ENCODE peak calls at places on chromosomes 16 and 17, in six cellular contexts. One of them, this sample, is unnamed.

GRCh38 chr17:8742828-8743227 is 1.8 kb downstream of the CCDC42 start:
- DNase-seq in AG09319: no peak
- DNase-seq in endothelial cell of umbilical vein: no peak
- DNase-seq in AG09309: no peak
- DNase-seq in stomach: no peak
- DNase-seq in H1: no peak
- DNase-seq in this sample: no peak

GRCh38 chr16:11312718-11313492 is 31.8 kb upstream of the PRM1 start:
- DNase-seq in AG09319: peak
- DNase-seq in endothelial cell of umbilical vein: no peak
- DNase-seq in AG09309: peak
- DNase-seq in stomach: peak
- DNase-seq in H1: no peak
- DNase-seq in this sample: no peak

GRCh38 chr17:64455993-64456885 is 7.3 kb downstream of the MILR1 start:
- DNase-seq in AG09319: no peak
- DNase-seq in endothelial cell of umbilical vein: no peak
- DNase-seq in AG09309: no peak
- DNase-seq in stomach: no peak
- DNase-seq in H1: no peak
- DNase-seq in this sample: no peak

GRCh38 chr17:60863892-60864673 is 186.4 kb downstream of the BCAS3 start:
- DNase-seq in AG09319: no peak
- DNase-seq in endothelial cell of umbilical vein: no peak
- DNase-seq in AG09309: no peak
- DNase-seq in stomach: no peak
- DNase-seq in H1: no peak
- DNase-seq in this sample: no peak

GRCh38 chr17:40351185-40352043 is 13.1 kb downstream of the GJD3 start:
- DNase-seq in AG09319: no peak
- DNase-seq in endothelial cell of umbilical vein: no peak
- DNase-seq in AG09309: no peak
- DNase-seq in stomach: no peak
- DNase-seq in H1: no peak
- DNase-seq in this sample: no peak

GRCh38 chr16:2919511-2920255 is 8.0 kb downstream of the FLYWCH1 start:
- DNase-seq in AG09319: no peak
- DNase-seq in endothelial cell of umbilical vein: peak
- DNase-seq in AG09309: peak
- DNase-seq in stomach: peak
- DNase-seq in H1: no peak
- DNase-seq in this sample: peak

GRCh38 chr16:4888428-4889135 is 41.3 kb downstream of the UBN1 start:
- DNase-seq in AG09319: no peak
- DNase-seq in endothelial cell of umbilical vein: no peak
- DNase-seq in AG09309: no peak
- DNase-seq in stomach: no peak
- DNase-seq in H1: no peak
- DNase-seq in this sample: no peak

GRCh38 chr17:82215095-82215971 is 2.7 kb upstream of the CCDC57 start:
- DNase-seq in AG09319: no peak
- DNase-seq in endothelial cell of umbilical vein: no peak
- DNase-seq in AG09309: no peak
- DNase-seq in stomach: no peak
- DNase-seq in H1: no peak
- DNase-seq in this sample: no peak

GRCh38 chr17:32160526-32160925 is 18.2 kb downstream of the RHOT1 start:
- DNase-seq in AG09319: no peak
- DNase-seq in endothelial cell of umbilical vein: no peak
- DNase-seq in AG09309: no peak
- DNase-seq in stomach: no peak
- DNase-seq in H1: no peak
- DNase-seq in this sample: no peak

GRCh38 chr17:37713028-37713431 is 31.8 kb downstream of the HNF1B start:
- DNase-seq in AG09319: no peak
- DNase-seq in endothelial cell of umbilical vein: no peak
- DNase-seq in AG09309: no peak
- DNase-seq in stomach: peak
- DNase-seq in H1: no peak
- DNase-seq in this sample: no peak

GRCh38 chr17:73988110-73988509 is 215.4 kb upstream of the RPL38 start:
- DNase-seq in AG09319: no peak
- DNase-seq in endothelial cell of umbilical vein: no peak
- DNase-seq in AG09309: no peak
- DNase-seq in stomach: no peak
- DNase-seq in H1: no peak
- DNase-seq in this sample: no peak

GRCh38 chr16:71734511-71734910 is 10.0 kb upstream of the PHLPP2 start:
- DNase-seq in AG09319: no peak
- DNase-seq in endothelial cell of umbilical vein: no peak
- DNase-seq in AG09309: no peak
- DNase-seq in stomach: no peak
- DNase-seq in H1: no peak
- DNase-seq in this sample: no peak

GRCh38 chr16:67546761-67547422 is 15.4 kb upstream of the CTCF start:
- DNase-seq in AG09319: no peak
- DNase-seq in endothelial cell of umbilical vein: peak
- DNase-seq in AG09309: no peak
- DNase-seq in stomach: peak
- DNase-seq in H1: peak
- DNase-seq in this sample: peak

GRCh38 chr16:30559690-30560089 is 1.5 kb upstream of the ZNF764 start:
- DNase-seq in AG09319: no peak
- DNase-seq in endothelial cell of umbilical vein: no peak
- DNase-seq in AG09309: no peak
- DNase-seq in stomach: no peak
- DNase-seq in H1: no peak
- DNase-seq in this sample: no peak

GRCh38 chr16:30555848-30556473 is 2.2 kb downstream of the ZNF764 start:
- DNase-seq in AG09319: no peak
- DNase-seq in endothelial cell of umbilical vein: no peak
- DNase-seq in AG09309: no peak
- DNase-seq in stomach: no peak
- DNase-seq in H1: no peak
- DNase-seq in this sample: no peak

GRCh38 chr16:30558789-30559377 is 709 bp upstream of the ZNF764 start:
- DNase-seq in AG09319: no peak
- DNase-seq in endothelial cell of umbilical vein: no peak
- DNase-seq in AG09309: no peak
- DNase-seq in stomach: no peak
- DNase-seq in H1: no peak
- DNase-seq in this sample: no peak

GRCh38 chr16:30557397-30557949 is 701 bp downstream of the ZNF764 start:
- DNase-seq in AG09319: no peak
- DNase-seq in endothelial cell of umbilical vein: no peak
- DNase-seq in AG09309: no peak
- DNase-seq in stomach: no peak
- DNase-seq in H1: no peak
- DNase-seq in this sample: no peak

DNA sequence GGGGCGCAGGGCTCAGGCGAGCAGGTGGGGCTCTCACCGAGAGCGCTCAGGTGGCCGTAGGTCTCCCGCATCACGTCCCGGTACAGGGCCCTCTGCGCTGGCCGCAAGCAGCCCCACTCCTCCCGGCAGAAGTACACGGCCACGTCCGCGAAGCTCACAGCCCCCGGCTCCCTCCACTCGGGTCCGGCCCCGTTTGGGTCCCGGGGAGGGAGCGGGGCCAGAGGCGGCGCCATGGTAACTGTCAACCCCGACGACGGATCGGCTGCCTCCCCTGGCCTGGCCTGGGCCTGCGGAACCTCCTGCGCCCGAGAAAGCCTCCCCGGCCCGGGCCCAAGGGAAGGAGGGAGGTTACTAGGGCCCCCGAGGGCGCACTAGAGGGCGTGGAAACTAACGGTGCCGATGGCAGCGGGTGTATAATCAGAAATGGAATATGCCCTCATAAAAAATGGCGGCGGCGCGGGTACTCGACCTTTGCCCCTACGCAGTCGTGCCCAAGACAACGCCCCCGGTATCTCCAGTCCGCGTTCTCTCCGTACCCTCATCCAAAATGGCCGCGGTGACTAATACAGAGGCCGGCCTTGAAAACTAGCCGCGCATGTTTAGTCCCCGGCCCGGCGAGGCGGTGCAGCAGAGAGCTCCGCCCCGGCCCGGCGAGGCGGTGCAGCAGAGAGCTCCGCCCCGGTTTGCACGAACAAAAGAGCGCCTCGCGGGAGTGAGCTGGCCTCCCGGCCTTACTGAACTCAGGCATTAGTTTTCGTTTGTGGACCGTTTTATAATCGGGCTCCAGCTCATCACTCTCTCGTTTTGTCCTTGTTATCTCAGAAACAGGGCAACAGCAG is at the start of gene ZNF764:
- DNase-seq in AG09319: peak
- DNase-seq in endothelial cell of umbilical vein: peak
- DNase-seq in AG09309: peak
- DNase-seq in stomach: peak
- DNase-seq in H1: peak
- DNase-seq in this sample: peak
- TF ChIP-seq CTCF in AG09319: no peak
- TF ChIP-seq CTCF in endothelial cell of umbilical vein: no peak
- TF ChIP-seq CTCF in AG09309: no peak
- TF ChIP-seq CTCF in stomach: no peak
- TF ChIP-seq CTCF in H1: no peak
- TF ChIP-seq CTCF in this sample: no peak

GRCh38 chr16:85307552-85308364 is 195.5 kb upstream of the CIBAR2 start:
- DNase-seq in AG09319: no peak
- DNase-seq in endothelial cell of umbilical vein: no peak
- DNase-seq in AG09309: no peak
- DNase-seq in stomach: no peak
- DNase-seq in H1: no peak
- DNase-seq in this sample: no peak
- TF ChIP-seq CTCF in AG09319: no peak
- TF ChIP-seq CTCF in endothelial cell of umbilical vein: no peak
- TF ChIP-seq CTCF in AG09309: no peak
- TF ChIP-seq CTCF in stomach: no peak
- TF ChIP-seq CTCF in H1: no peak
- TF ChIP-seq CTCF in this sample: no peak

GRCh38 chr17:38864636-38865398 is 5.0 kb upstream of the LASP1 start:
- DNase-seq in AG09319: no peak
- DNase-seq in endothelial cell of umbilical vein: peak
- DNase-seq in AG09309: no peak
- DNase-seq in stomach: no peak
- DNase-seq in H1: no peak
- DNase-seq in this sample: no peak
- TF ChIP-seq CTCF in AG09319: peak
- TF ChIP-seq CTCF in endothelial cell of umbilical vein: peak
- TF ChIP-seq CTCF in AG09309: peak
- TF ChIP-seq CTCF in stomach: no peak
- TF ChIP-seq CTCF in H1: peak
- TF ChIP-seq CTCF in this sample: no peak

GRCh38 chr16:73565263-73565662 is 517.3 kb upstream of the ZFHX3 start:
- DNase-seq in AG09319: no peak
- DNase-seq in endothelial cell of umbilical vein: no peak
- DNase-seq in AG09309: peak
- DNase-seq in stomach: no peak
- DNase-seq in H1: no peak
- DNase-seq in this sample: no peak
- TF ChIP-seq CTCF in AG09319: no peak
- TF ChIP-seq CTCF in endothelial cell of umbilical vein: no peak
- TF ChIP-seq CTCF in AG09309: peak
- TF ChIP-seq CTCF in stomach: no peak
- TF ChIP-seq CTCF in H1: peak
- TF ChIP-seq CTCF in this sample: no peak

DNA sequence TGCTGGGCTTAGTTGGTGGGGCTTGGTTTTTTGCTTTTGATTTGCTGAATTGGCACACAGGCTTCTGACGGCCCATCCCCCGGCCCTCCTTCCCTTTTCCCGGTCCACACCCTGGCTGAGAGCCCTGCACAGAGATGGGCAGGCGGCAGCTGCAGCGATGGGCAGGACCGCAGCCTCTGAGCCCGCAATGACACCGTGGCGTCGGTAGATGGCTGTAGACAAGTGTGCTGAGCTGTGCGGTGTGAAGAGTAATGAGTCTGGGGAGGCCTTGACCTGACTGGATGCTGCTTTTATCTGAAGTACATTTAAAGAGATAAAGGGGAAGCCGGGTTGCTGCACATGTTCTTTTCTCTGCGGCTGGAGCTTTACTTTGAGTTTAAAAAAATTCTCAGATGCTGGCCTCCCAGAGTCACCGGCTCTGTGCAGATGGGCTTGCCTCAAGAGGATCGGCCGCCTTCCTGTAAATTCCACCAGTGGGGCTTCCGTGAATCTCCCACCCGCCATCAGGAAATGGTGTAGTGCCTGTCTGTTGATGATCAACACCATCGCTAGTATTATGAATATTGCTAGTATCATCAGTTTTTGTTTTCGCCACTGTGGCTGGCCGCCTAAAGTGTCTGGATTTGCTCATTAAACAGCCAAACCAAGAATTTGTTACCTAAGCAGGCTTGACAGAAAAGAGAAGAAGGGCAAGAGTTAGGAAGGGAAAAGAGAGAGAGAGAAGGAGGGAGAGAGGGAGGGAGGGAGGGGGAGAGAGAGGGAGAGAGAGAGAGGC is 245.6 kb upstream of the RBFOX1 start:
- DNase-seq in AG09319: no peak
- DNase-seq in endothelial cell of umbilical vein: no peak
- DNase-seq in AG09309: no peak
- DNase-seq in stomach: no peak
- DNase-seq in H1: peak
- DNase-seq in this sample: no peak
- TF ChIP-seq CTCF in AG09319: no peak
- TF ChIP-seq CTCF in endothelial cell of umbilical vein: no peak
- TF ChIP-seq CTCF in AG09309: no peak
- TF ChIP-seq CTCF in stomach: no peak
- TF ChIP-seq CTCF in H1: peak
- TF ChIP-seq CTCF in this sample: no peak

GRCh38 chr17:42857389-42857788 is 6.4 kb downstream of the AOC3 start:
- DNase-seq in AG09319: no peak
- DNase-seq in endothelial cell of umbilical vein: no peak
- DNase-seq in AG09309: no peak
- DNase-seq in stomach: no peak
- DNase-seq in H1: no peak
- DNase-seq in this sample: no peak
- TF ChIP-seq CTCF in AG09319: no peak
- TF ChIP-seq CTCF in endothelial cell of umbilical vein: no peak
- TF ChIP-seq CTCF in AG09309: no peak
- TF ChIP-seq CTCF in stomach: no peak
- TF ChIP-seq CTCF in H1: no peak
- TF ChIP-seq CTCF in this sample: no peak

GRCh38 chr17:79837888-79838540 is 1.2 kb downstream of the CBX4 start:
- DNase-seq in AG09319: no peak
- DNase-seq in endothelial cell of umbilical vein: no peak
- DNase-seq in AG09309: no peak
- DNase-seq in stomach: no peak
- DNase-seq in H1: no peak
- DNase-seq in this sample: peak

GRCh38 chr17:79838541-79839274 is 532 bp downstream of the CBX4 start:
- DNase-seq in AG09319: no peak
- DNase-seq in endothelial cell of umbilical vein: peak
- DNase-seq in AG09309: no peak
- DNase-seq in stomach: peak
- DNase-seq in H1: no peak
- DNase-seq in this sample: peak

GRCh38 chr17:79835953-79836951 is 3.0 kb downstream of the CBX4 start:
- DNase-seq in AG09319: no peak
- DNase-seq in endothelial cell of umbilical vein: no peak
- DNase-seq in AG09309: no peak
- DNase-seq in stomach: peak
- DNase-seq in H1: peak
- DNase-seq in this sample: no peak

GRCh38 chr17:79835470-79835899 is 3.8 kb downstream of the CBX4 start:
- DNase-seq in AG09319: no peak
- DNase-seq in endothelial cell of umbilical vein: no peak
- DNase-seq in AG09309: no peak
- DNase-seq in stomach: no peak
- DNase-seq in H1: no peak
- DNase-seq in this sample: no peak

GRCh38 chr17:79836952-79837887 is 2.0 kb downstream of the CBX4 start:
- DNase-seq in AG09319: no peak
- DNase-seq in endothelial cell of umbilical vein: no peak
- DNase-seq in AG09309: no peak
- DNase-seq in stomach: peak
- DNase-seq in H1: no peak
- DNase-seq in this sample: peak
- TF ChIP-seq CTCF in AG09319: peak
- TF ChIP-seq CTCF in endothelial cell of umbilical vein: no peak
- TF ChIP-seq CTCF in AG09309: no peak
- TF ChIP-seq CTCF in stomach: no peak
- TF ChIP-seq CTCF in H1: no peak
- TF ChIP-seq CTCF in this sample: no peak

This sample was measured in natural killer cell.